ENCODE peak calls at places on chromosomes 16 and 17, in six cellular contexts. F is A549, G is epithelial cell of esophagus, B is fibroblast of lung, S is GM23248, C is iPS DF 6.9. R is an unnamed sample.

GRCh38 chr17:43547659-43548256 is 1.6 kb upstream of the ETV4 start:
- DNase-seq in C (no peak), F (no peak), B (no peak), S (no peak), G (peak), R (no peak)

GRCh38 chr16:89700649-89701424 is 668 bp downstream of the SPATA2L start:
- DNase-seq in C (no peak), S (peak), B (peak), G (peak), F (peak), R (peak)

GRCh38 chr17:44797809-44798208 is 32.3 kb downstream of the GJC1 start:
- DNase-seq in C (no peak), F (no peak), B (peak), S (no peak), G (no peak), R (no peak)

GRCh38 chr17:8726951-8727555 is 17.6 kb downstream of the CCDC42 start:
- DNase-seq in S (no peak), G (peak), C (no peak), F (no peak), B (peak), R (no peak)

GRCh38 chr17:77322534-77323412 is 182.0 kb downstream of the SEC14L1 start:
- DNase-seq in F (peak), B (peak), S (peak), C (no peak), G (peak), R (peak)

GRCh38 chr17:54891176-54891821 is 9.4 kb upstream of the TOM1L1 start:
- DNase-seq in S (peak), C (no peak), F (peak), B (peak), G (peak), R (no peak)

GRCh38 chr16:54936979-54937672 is 6.5 kb downstream of the IRX5 start:
- DNase-seq in B (peak), S (peak), F (peak), G (peak), C (no peak), R (peak)

GRCh38 chr16:14600164-14600563 is 29.9 kb downstream of the PARN start:
- DNase-seq in F (peak), B (peak), G (peak), C (no peak), S (peak), R (no peak)

GRCh38 chr17:65472602-65473001 is 88.8 kb downstream of the AXIN2 start:
- DNase-seq in F (no peak), B (peak), C (no peak), G (peak), S (peak), R (no peak)

GRCh38 chr17:74339537-74340195 is 13.6 kb downstream of the KIF19 start:
- DNase-seq in F (no peak), S (no peak), G (no peak), C (no peak), B (no peak), R (no peak)

DNA sequence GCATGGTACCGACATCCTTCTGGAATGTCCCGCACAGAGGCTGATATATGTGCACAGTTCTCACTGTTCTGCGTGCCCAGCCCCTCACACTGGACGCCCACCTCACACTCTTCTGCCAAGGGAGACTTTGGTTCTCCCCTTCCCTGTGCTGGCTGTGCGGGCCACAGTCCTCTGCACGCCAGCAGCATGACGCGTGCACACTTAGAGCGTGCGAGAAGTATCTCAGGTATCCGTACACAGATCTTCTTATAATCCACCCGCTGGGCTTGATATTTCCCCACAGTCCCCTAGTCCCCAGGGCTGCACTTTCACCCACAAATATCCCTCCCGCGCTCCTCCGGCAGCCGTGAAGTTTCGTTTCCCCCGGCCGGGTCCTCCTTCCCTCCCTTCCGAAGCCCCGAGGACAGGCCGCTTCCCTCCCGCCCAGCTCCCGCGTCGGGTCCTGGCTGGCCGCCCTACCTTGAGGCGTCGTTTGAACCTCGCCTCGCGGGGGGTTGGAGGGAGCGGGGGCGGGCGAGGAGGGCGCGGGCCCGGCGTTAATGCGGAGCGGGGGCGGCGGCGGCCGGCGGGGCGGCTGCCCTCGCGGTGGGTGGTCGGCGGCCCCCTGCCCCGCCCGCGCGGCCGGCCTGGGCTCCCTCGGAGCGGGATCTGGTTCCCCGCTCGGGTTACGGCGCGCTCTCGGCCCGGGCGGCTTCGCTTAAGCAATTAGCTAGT is 5.0 kb upstream of the FOXF1 start:
- DNase-seq in F (no peak), C (no peak), B (no peak), S (peak), G (no peak), R (no peak)
- H3K4me3 ChIP-seq in F (peak), C (no peak), B (peak), S (no peak), G (no peak), R (peak)

DNA sequence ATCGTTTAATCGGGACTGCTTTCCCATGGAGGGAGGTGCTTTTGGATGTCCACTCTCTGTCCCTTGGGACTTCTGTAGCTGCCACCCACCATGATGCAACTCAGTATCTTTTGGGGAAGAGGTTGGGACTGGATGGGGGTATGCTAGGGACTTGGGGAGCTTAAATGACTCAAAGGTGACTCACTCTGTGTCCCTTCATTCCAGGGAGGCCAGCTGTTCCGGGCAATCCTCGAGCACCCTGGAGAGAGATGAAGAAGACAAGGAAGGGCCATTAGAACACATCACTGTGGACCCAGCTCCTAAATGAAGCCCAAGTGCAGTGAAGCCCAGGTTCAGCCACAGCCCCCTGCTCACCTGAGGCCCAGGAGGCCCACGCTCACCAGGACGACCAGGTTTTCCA is 4.6 kb downstream of the COL1A1 start:
- DNase-seq in C (no peak), G (no peak), S (peak), F (no peak), B (peak), R (no peak)
- H3K4me3 ChIP-seq in C (no peak), G (no peak), S (peak), F (no peak), B (peak), R (peak)

GRCh38 chr16:3880623-3881498 is at the start of gene CREBBP:
- DNase-seq in C (no peak), B (peak), G (peak), S (peak), F (peak), R (peak)

GRCh38 chr16:3879258-3879886 is 1.1 kb downstream of the CREBBP start:
- DNase-seq in G (peak), B (no peak), S (peak), F (no peak), C (no peak), R (peak)

GRCh38 chr16:3879887-3880564 is 487 bp downstream of the CREBBP start:
- DNase-seq in S (peak), B (peak), F (peak), C (no peak), G (peak), R (peak)

GRCh38 chr16:3882531-3882930 is 2.0 kb upstream of the CREBBP start:
- DNase-seq in S (no peak), G (no peak), F (no peak), C (no peak), B (no peak), R (no peak)

DNA sequence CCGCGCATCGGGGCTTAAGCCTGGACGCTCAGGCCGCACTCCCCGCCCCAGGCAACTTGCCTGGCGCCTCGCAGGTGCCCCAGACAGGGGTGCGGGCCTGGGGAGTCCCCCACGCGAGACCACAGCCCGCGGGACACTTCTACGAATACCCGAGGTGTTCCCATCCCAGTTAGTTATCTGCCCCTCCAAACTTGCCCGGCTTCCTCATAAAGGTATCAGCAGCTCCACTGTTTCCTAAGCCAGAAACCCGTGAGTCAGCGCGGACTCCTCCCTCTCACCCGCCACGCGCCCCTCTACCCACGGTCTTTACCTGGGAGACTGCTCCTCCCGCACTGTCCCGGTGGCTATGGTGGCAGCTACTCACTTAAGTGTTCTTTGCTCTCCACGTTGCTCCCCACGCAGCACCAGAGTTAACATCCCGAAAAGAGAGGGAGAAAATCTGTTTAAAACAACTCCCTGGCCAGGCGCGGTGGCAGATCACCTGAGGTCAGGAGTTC is 1.0 kb upstream of the CREBBP start:
- DNase-seq in B (no peak), S (no peak), C (no peak), G (peak), F (no peak), R (no peak)
- H3K4me3 ChIP-seq in B (no peak), S (peak), C (peak), G (peak), F (peak), R (peak)

GRCh38 chr16:546909-547770 is 13.1 kb upstream of the PRR35 start:
- DNase-seq in C (no peak), S (peak), F (no peak), G (peak), B (peak), R (no peak)
- H3K4me3 ChIP-seq in C (no peak), S (no peak), F (no peak), G (no peak), B (no peak), R (peak)